ENCODE peak calls at places on chromosomes 13 and 19, in four cellular contexts. S is H7, N is NCI-H2171, V is MV-4-11. Y is an unnamed sample.

GRCh38 chr13:77860621-77861020 is 58.0 kb downstream of the EDNRB start:
- DNase-seq in V (peak), N (no peak), S (no peak), Y (peak)

GRCh38 chr19:35828694-35829301 is 16.2 kb upstream of the PRODH2 start:
- DNase-seq in V (peak), N (no peak), S (peak), Y (no peak)

GRCh38 chr13:65342938-65343337 is 1887.2 kb downstream of the PCDH9 start:
- DNase-seq in N (no peak), S (no peak), V (peak), Y (peak)

GRCh38 chr13:114145256-114145655 is 12.8 kb upstream of the RASA3 start:
- DNase-seq in S (no peak), V (no peak), N (no peak), Y (no peak)

GRCh38 chr13:114113961-114114360 is 18.5 kb downstream of the RASA3 start:
- DNase-seq in S (no peak), N (no peak), V (no peak), Y (no peak)

GRCh38 chr19:5966215-5966614 is 11.7 kb downstream of the RANBP3 start:
- DNase-seq in N (no peak), S (peak), V (no peak), Y (no peak)

GRCh38 chr13:113369881-113370280 is 6.0 kb upstream of the GRTP1 start:
- DNase-seq in S (peak), V (no peak), N (no peak), Y (no peak)

GRCh38 chr13:36530050-36530789 is 97.9 kb downstream of the CCNA1 start:
- DNase-seq in N (no peak), V (no peak), S (no peak), Y (no peak)

GRCh38 chr13:90233933-90234672 is 1113.4 kb upstream of the MIR17HG start:
- DNase-seq in N (no peak), S (no peak), V (no peak), Y (no peak)

GRCh38 chr13:19927117-19927734 is 31.3 kb upstream of the ZMYM2 start:
- DNase-seq in S (peak), N (no peak), V (no peak), Y (peak)

GRCh38 chr19:53355739-53356138 is 9.8 kb upstream of the ZNF525 start:
- DNase-seq in V (no peak), S (no peak), N (no peak), Y (no peak)

GRCh38 chr19:57171551-57172081 is 4.3 kb upstream of the DUXA start:
- DNase-seq in S (peak), N (no peak), V (no peak), Y (no peak)

GRCh38 chr13:75694742-75695141 is 58.6 kb downstream of the LMO7 start:
- DNase-seq in N (no peak), S (no peak), V (no peak), Y (no peak)

GRCh38 chr13:26036383-26036782 is 15.4 kb downstream of the SHISA2 start:
- DNase-seq in S (no peak), V (no peak), N (no peak), Y (no peak)